ENCODE peak calls at places on chromosomes 13 and 19, in five cellular contexts. M is IMR-90, E is astrocyte, S is SK-N-SH, F is neural progenitor cell. C is an unnamed sample.
A peak's percentile ranks its signal among the peaks of the same experiment; 100 is the strongest.

GRCh38 chr19:16076154-16076957 is at the start of gene TPM4:
- DNase-seq in M (peak; percentile 96), E (peak; percentile 90), S (peak; percentile 86), F (peak; percentile 96), C (peak; percentile 97)

GRCh38 chr19:45498411-45499195 is at the start of gene PPM1N:
- DNase-seq in M (peak; percentile 17), E (no peak), S (no peak), F (peak; percentile 84), C (peak; percentile 59)

GRCh38 chr13:34151885-34152284 is 333.9 kb downstream of the RFC3 start:
- DNase-seq in M (no peak), E (no peak), S (no peak), F (peak; percentile 43), C (no peak)

GRCh38 chr19:47097396-47098217 is 16.0 kb downstream of the ZC3H4 start:
- DNase-seq in M (no peak), E (peak; percentile 47), S (no peak), F (no peak), C (peak; percentile 65)

GRCh38 chr13:105139380-105140285 is 1395.8 kb downstream of the EFNB2 start:
- DNase-seq in M (peak; percentile 62), E (no peak), S (no peak), F (no peak), C (no peak)

GRCh38 chr13:74046461-74046860 is 87.7 kb downstream of the KLF12 start:
- DNase-seq in M (peak; percentile 51), E (peak; percentile 40), S (no peak), F (no peak), C (peak; percentile 54)

GRCh38 chr13:54029226-54029625 is 1000.6 kb downstream of the OLFM4 start:
- DNase-seq in M (no peak), E (peak; percentile 66), S (no peak), F (no peak), C (no peak)

GRCh38 chr19:1929051-1929742 is 11.8 kb upstream of the CSNK1G2 start:
- DNase-seq in M (peak; percentile 52), E (peak; percentile 22), S (peak; percentile 93), F (peak; percentile 93), C (peak; percentile 89)

GRCh38 chr13:50220938-50221337 is 205.7 kb downstream of the KCNRG start:
- DNase-seq in M (no peak), E (no peak), S (no peak), F (no peak), C (no peak)
- H4K20me1 ChIP-seq in M (no peaks in the 10 kb centered on the region), E (no peaks in the 10 kb centered on the region), S (no peaks in the 10 kb centered on the region), F (no peaks in the 10 kb centered on the region), C (no peaks in the 10 kb centered on the region)

GRCh38 chr13:41590122-41590521 is 132.8 kb downstream of the RGCC start:
- DNase-seq in M (no peak), E (no peak), S (no peak), F (no peak), C (no peak)
- H3K4me2 ChIP-seq in M (no peak overlapping the region), E (no peak overlapping the region), S (no peak overlapping the region), F (no peak overlapping the region), C (no peak overlapping the region)

GRCh38 chr19:4654437-4655361 is 15.4 kb downstream of the TNFAIP8L1 start:
- DNase-seq in M (no peak), E (no peak), S (no peak), F (no peak), C (no peak)
- H3K27ac ChIP-seq in M (no peak overlapping the region), E (no peak overlapping the region), S (no peak overlapping the region), F (no peak overlapping the region), C (no peak overlapping the region)

GRCh38 chr13:46561691-46562090 is 8.7 kb downstream of the LRCH1 start:
- DNase-seq in M (peak; percentile 70), E (peak; percentile 34), S (no peak), F (no peak), C (no peak)
- H4K20me1 ChIP-seq in M (peaks cover 37% of the 10 kb centered on the region), E (peaks cover 77% of the 10 kb centered on the region), S (peaks cover 80% of the 10 kb centered on the region), F (no peaks in the 10 kb centered on the region), C (peaks cover 5% of the 10 kb centered on the region)

GRCh38 chr19:32674153-32674958 is 624 bp downstream of the ANKRD27 start:
- DNase-seq in M (no peak), E (no peak), S (peak; percentile 55), F (peak; percentile 47), C (peak; percentile 43)

GRCh38 chr19:32675720-32676185 is at the start of gene RGS9BP:
- DNase-seq in M (peak; percentile 59), E (peak; percentile 17), S (peak; percentile 88), F (peak; percentile 70), C (peak; percentile 89)

GRCh38 chr19:32671883-32672282 is 3.1 kb downstream of the ANKRD27 start:
- DNase-seq in M (no peak), E (peak; percentile 37), S (no peak), F (no peak), C (peak; percentile 65)

GRCh38 chr19:32674959-32675719 is at the start of gene ANKRD27:
- DNase-seq in M (peak; percentile 96), E (peak; percentile 85), S (peak; percentile 100), F (peak; percentile 99), C (peak; percentile 99)

GRCh38 chr19:32673573-32673972 is 1.4 kb downstream of the ANKRD27 start:
- DNase-seq in M (no peak), E (no peak), S (no peak), F (no peak), C (no peak)
- H3K4me2 ChIP-seq in M (peak overlapping the region; percentile 12), E (peak overlapping the region; percentile 93), S (peak overlapping the region; percentile 99), F (no peak overlapping the region), C (peak overlapping the region; percentile 94)